ENCODE peak calls at places on chromosomes 13 and 19, in six cellular contexts. P is iPS-NIHi11; A is spleen; B is kidney epithelial cell; H is smooth muscle cell of the brain vasculature; D is activated CD4-positive, alpha-beta T cell treated with anti-CD3 and anti-CD28 coated beads, Interleukin-2, amount 50 U/mL, for 1 hour. N is an unnamed sample.

GRCh38 chr19:54478677-54479266 is 5.7 kb upstream of the CDC42EP5 start:
- DNase-seq in P (peak; percentile 65), A (no peak), B (no peak), H (no peak), D (no peak), N (no peak)

GRCh38 chr13:112068531-112069062 is 1.6 kb downstream of the SOX1 start:
- DNase-seq in P (no peak), A (peak; percentile 40), B (no peak), H (no peak), D (no peak), N (no peak)

GRCh38 chr13:44932850-44933251 is 56.4 kb downstream of the NUFIP1 start:
- DNase-seq in P (no peak), A (no peak), B (no peak), H (peak; percentile 37), D (no peak), N (no peak)

GRCh38 chr13:109789262-109789661 is 2.9 kb upstream of the IRS2 start:
- DNase-seq in P (no peak), A (no peak), B (no peak), H (no peak), D (no peak), N (no peak)

GRCh38 chr19:17234911-17235617 is 9.0 kb downstream of the OCEL1 start:
- DNase-seq in P (peak; percentile 72), A (peak; percentile 88), B (no peak), H (no peak), D (peak; percentile 54), N (no peak)

GRCh38 chr19:6343462-6343861 is 10.1 kb upstream of the ACER1 start:
- DNase-seq in P (no peak), A (no peak), B (no peak), H (no peak), D (no peak), N (no peak)

GRCh38 chr19:15222738-15223648 is 9.3 kb downstream of the EPHX3 start:
- DNase-seq in P (peak; percentile 99), A (peak; percentile 93), B (peak; percentile 82), H (peak; percentile 85), D (peak; percentile 68), N (peak; percentile 56)

GRCh38 chr13:41942462-41943094 is 18.3 kb downstream of the VWA8 start:
- DNase-seq in P (peak; percentile 31), A (no peak), B (no peak), H (no peak), D (no peak), N (no peak)

GRCh38 chr13:28819748-28820098 is 416 bp upstream of the MTUS2 start:
- DNase-seq in P (peak; percentile 93), A (no peak), B (no peak), H (no peak), D (peak; percentile 41), N (no peak)

GRCh38 chr13:22880756-22881701 is 299.8 kb upstream of the SGCG start:
- DNase-seq in P (peak; percentile 16), A (no peak), B (no peak), H (no peak), D (no peak), N (no peak)

GRCh38 chr13:39577833-39578232 is 25.2 kb downstream of the LHFPL6 start:
- DNase-seq in P (no peak), A (no peak), B (no peak), H (no peak), D (no peak), N (no peak)

GRCh38 chr13:74132768-74133656 is 1.2 kb downstream of the KLF12 start:
- DNase-seq in P (no peak), A (peak; percentile 87), B (no peak), H (no peak), D (peak; percentile 36), N (no peak)

GRCh38 chr13:113882266-113882627 is 18.4 kb upstream of the GAS6 start:
- DNase-seq in P (no peak), A (no peak), B (no peak), H (no peak), D (no peak), N (no peak)

GRCh38 chr13:49304763-49305695 is 57.3 kb downstream of the CDADC1 start:
- DNase-seq in P (no peak), A (no peak), B (no peak), H (no peak), D (no peak), N (no peak)

GRCh38 chr19:15866646-15867045 is 31.2 kb downstream of the CYP4F2 start:
- DNase-seq in P (no peak), A (no peak), B (no peak), H (no peak), D (no peak), N (no peak)

GRCh38 chr19:49875801-49876421 is 1.2 kb downstream of the AKT1S1 start:
- DNase-seq in P (no peak), A (peak; percentile 94), B (no peak), H (no peak), D (peak; percentile 44), N (no peak)

GRCh38 chr13:20721058-20721453 is 17.6 kb downstream of the IL17D start:
- DNase-seq in P (no peak), A (no peak), B (no peak), H (no peak), D (no peak), N (no peak)

GRCh38 chr19:5360003-5360820 is 19.6 kb upstream of the PTPRS start:
- DNase-seq in P (no peak), A (no peak), B (no peak), H (no peak), D (no peak), N (no peak)

GRCh38 chr19:18765224-18765623 is 25.9 kb downstream of the COMP start:
- DNase-seq in P (no peak), A (no peak), B (no peak), H (no peak), D (no peak), N (no peak)

GRCh38 chr13:34034411-34034810 is 216.5 kb downstream of the RFC3 start:
- DNase-seq in P (no peak), A (no peak), B (no peak), H (no peak), D (no peak), N (no peak)

GRCh38 chr19:47315125-47315821 is 5.6 kb downstream of the C5AR1 start:
- DNase-seq in P (peak; percentile 27), A (peak; percentile 84), B (peak; percentile 81), H (peak; percentile 81), D (no peak), N (no peak)

GRCh38 chr13:111283991-111284390 is 36.5 kb upstream of the TEX29 start:
- DNase-seq in P (no peak), A (no peak), B (no peak), H (no peak), D (no peak), N (no peak)

GRCh38 chr19:47540748-47541147 is 25.9 kb upstream of the NAPA start:
- DNase-seq in P (peak; percentile 65), A (no peak), B (no peak), H (no peak), D (no peak), N (no peak)

GRCh38 chr19:46898731-46899130 is 37.9 kb downstream of the ARHGAP35 start:
- DNase-seq in P (no peak), A (no peak), B (no peak), H (no peak), D (no peak), N (no peak)

GRCh38 chr13:73544175-73544574 is 485.4 kb downstream of the KLF5 start:
- DNase-seq in P (no peak), A (no peak), B (no peak), H (no peak), D (no peak), N (no peak)

GRCh38 chr13:31009166-31009565 is 76.7 kb downstream of the TEX26 start:
- DNase-seq in P (no peak), A (no peak), B (peak; percentile 12), H (no peak), D (no peak), N (no peak)

GRCh38 chr13:113916330-113916815 is 52.5 kb upstream of the GAS6 start:
- DNase-seq in P (no peak), A (no peak), B (no peak), H (no peak), D (no peak), N (no peak)

GRCh38 chr13:79237981-79238380 is 168.1 kb downstream of the RBM26 start:
- DNase-seq in P (no peak), A (no peak), B (no peak), H (no peak), D (no peak), N (no peak)

GRCh38 chr13:110246530-110246929 is 60.4 kb downstream of the COL4A1 start:
- DNase-seq in P (no peak), A (no peak), B (no peak), H (no peak), D (no peak), N (no peak)

GRCh38 chr19:47445937-47446402 is 25.7 kb downstream of the SLC8A2 start:
- DNase-seq in P (peak; percentile 62), A (peak; percentile 92), B (no peak), H (no peak), D (peak; percentile 64), N (no peak)

GRCh38 chr19:35318679-35319448 is 10.1 kb upstream of the CD22 start:
- DNase-seq in P (peak; percentile 22), A (peak; percentile 91), B (peak; percentile 56), H (no peak), D (no peak), N (no peak)

GRCh38 chr13:76973920-76974617 is 17.8 kb upstream of the CLN5 start:
- DNase-seq in P (no peak), A (no peak), B (no peak), H (no peak), D (no peak), N (no peak)

GRCh38 chr19:33529094-33529676 is 7.6 kb upstream of the PEPD start:
- DNase-seq in P (no peak), A (no peak), B (no peak), H (no peak), D (no peak), N (no peak)

GRCh38 chr19:46787331-46788100 is 878 bp downstream of the SLC1A5 start:
- DNase-seq in P (peak; percentile 64), A (peak; percentile 88), B (no peak), H (no peak), D (peak; percentile 24), N (no peak)

N was measured in SK-N-MC.